ENCODE peak calls at places on chromosomes 12 and 14, in four cellular contexts. E is AG04450, N is Calu3, A is cardiac muscle cell. D is an unnamed sample.

GRCh38 chr14:104087981-104088850 is 2.7 kb downstream of the ASPG start:
- DNase-seq in E (no peak), N (no peak), A (peak; percentile 5), D (no peak)

GRCh38 chr12:34400986-34401658 is 378.8 kb downstream of the ALG10 start:
- DNase-seq in A (no peak), N (no peak), E (no peak), D (no peak)

GRCh38 chr12:15011162-15011561 is 38.3 kb downstream of the PDE6H start:
- DNase-seq in N (no peak), A (no peak), E (no peak), D (no peak)

GRCh38 chr14:61491224-61491623 is 169.8 kb downstream of the PRKCH start:
- DNase-seq in E (no peak), N (peak; percentile 24), A (no peak), D (no peak)

GRCh38 chr14:54570651-54571415 is 3.9 kb downstream of the SAMD4A start:
- DNase-seq in E (peak; percentile 74), N (no peak), A (peak; percentile 68), D (peak; percentile 49)

GRCh38 chr14:64719601-64720000 is 15.4 kb downstream of the PLEKHG3 start:
- DNase-seq in N (no peak), A (no peak), E (no peak), D (no peak)

GRCh38 chr12:41699658-41700057 is 445.0 kb downstream of the GXYLT1 start:
- DNase-seq in N (no peak), E (no peak), A (no peak), D (no peak)

GRCh38 chr14:66401447-66402095 is 84.6 kb upstream of the CCDC196 start:
- DNase-seq in A (peak; percentile 10), E (no peak), N (peak; percentile 13), D (no peak)

GRCh38 chr12:126362964-126363363 is 1297.7 kb downstream of the AACS start:
- DNase-seq in N (no peak), A (no peak), E (no peak), D (no peak)

GRCh38 chr12:49489720-49490119 is 49.1 kb upstream of the KCNH3 start:
- DNase-seq in N (no peak), E (peak; percentile 67), A (peak; percentile 81), D (peak; percentile 11)

GRCh38 chr12:51683763-51684357 is 92.8 kb downstream of the SCN8A start:
- DNase-seq in E (no peak), A (peak; percentile 75), N (no peak), D (peak; percentile 31)

GRCh38 chr14:53619625-53620324 is 336.9 kb downstream of the BMP4 start:
- DNase-seq in E (peak; percentile 43), N (no peak), A (peak; percentile 63), D (peak; percentile 9)

GRCh38 chr12:57456145-57456700 is 1.1 kb downstream of the INHBE start:
- DNase-seq in A (peak; percentile 54), N (peak; percentile 68), E (no peak), D (no peak)

GRCh38 chr12:118332511-118332910 is 40.2 kb downstream of the TAOK3 start:
- DNase-seq in E (no peak), N (no peak), A (peak; percentile 54), D (no peak)

GRCh38 chr12:86675197-86675596 is 419.0 kb upstream of the MGAT4C start:
- DNase-seq in A (no peak), E (no peak), N (no peak), D (no peak)

GRCh38 chr14:90087433-90087832 is 25.6 kb downstream of the KCNK13 start:
- DNase-seq in N (no peak), A (peak; percentile 94), E (peak; percentile 13), D (no peak)

GRCh38 chr14:62431496-62431895 is 613.8 kb downstream of the KCNH5 start:
- DNase-seq in E (no peak), A (no peak), N (no peak), D (no peak)

GRCh38 chr12:121038861-121039654 is at the start of gene OASL:
- DNase-seq in E (no peak), A (peak; percentile 90), N (peak; percentile 67), D (no peak)

GRCh38 chr14:20836668-20837338 is 34.2 kb upstream of the RNASE1 start:
- DNase-seq in E (no peak), A (peak; percentile 70), N (peak; percentile 22), D (no peak)

GRCh38 chr14:105855893-105856675 is 329.7 kb downstream of the TMEM121 start:
- DNase-seq in A (no peak), E (no peak), N (no peak), D (no peak)

GRCh38 chr12:109743076-109743910 is 29.7 kb downstream of the FAM222A start:
- DNase-seq in A (no peak), E (no peak), N (no peak), D (no peak)

GRCh38 chr12:20946732-20947131 is 136.2 kb downstream of the SLCO1B3 start:
- DNase-seq in E (no peak), A (peak; percentile 0), N (no peak), D (no peak)

GRCh38 chr12:89358805-89359204 is 6.5 kb upstream of the DUSP6 start:
- DNase-seq in A (no peak), N (no peak), E (no peak), D (no peak)

GRCh38 chr12:1619599-1619998 is 9.4 kb upstream of the WNT5B start:
- DNase-seq in E (no peak), N (no peak), A (peak; percentile 33), D (no peak)

GRCh38 chr14:103427485-103428443 is 42.5 kb downstream of the MARK3 start:
- DNase-seq in N (no peak), A (peak; percentile 94), E (no peak), D (peak; percentile 31)

GRCh38 chr12:93115646-93116045 is 186.6 kb upstream of the EEA1 start:
- DNase-seq in N (no peak), A (peak; percentile 45), E (no peak), D (no peak)

GRCh38 chr12:130525384-130526172 is 187.9 kb downstream of the PIWIL1 start:
- DNase-seq in A (no peak), E (no peak), N (no peak), D (no peak)

GRCh38 chr12:54786081-54786480 is 68.2 kb upstream of the MUCL1 start:
- DNase-seq in A (no peak), E (no peak), N (no peak), D (no peak)
- TF ChIP-seq CTCF in A (no peak), E (no peak), N (no peak), D (no peak)

GRCh38 chr14:60183724-60184596 is 18.8 kb upstream of the DHRS7 start:
- DNase-seq in E (peak; percentile 46), N (peak; percentile 36), A (peak; percentile 82), D (no peak)

GRCh38 chr14:60184597-60185555 is 19.7 kb upstream of the DHRS7 start:
- DNase-seq in A (peak; percentile 14), N (no peak), E (no peak), D (no peak)

GRCh38 chr14:60188696-60189095 is 23.5 kb upstream of the DHRS7 start:
- DNase-seq in A (no peak), E (no peak), N (no peak), D (no peak)

GRCh38 chr14:60189923-60190840 is 25.0 kb upstream of the DHRS7 start:
- DNase-seq in A (no peak), N (no peak), E (no peak), D (no peak)

GRCh38 chr14:60188115-60188514 is 22.9 kb upstream of the DHRS7 start:
- DNase-seq in E (no peak), A (peak; percentile 15), N (no peak), D (no peak)
- TF ChIP-seq CTCF in E (no peak), A (peak; percentile 9), N (no peak), D (no peak)

DNA sequence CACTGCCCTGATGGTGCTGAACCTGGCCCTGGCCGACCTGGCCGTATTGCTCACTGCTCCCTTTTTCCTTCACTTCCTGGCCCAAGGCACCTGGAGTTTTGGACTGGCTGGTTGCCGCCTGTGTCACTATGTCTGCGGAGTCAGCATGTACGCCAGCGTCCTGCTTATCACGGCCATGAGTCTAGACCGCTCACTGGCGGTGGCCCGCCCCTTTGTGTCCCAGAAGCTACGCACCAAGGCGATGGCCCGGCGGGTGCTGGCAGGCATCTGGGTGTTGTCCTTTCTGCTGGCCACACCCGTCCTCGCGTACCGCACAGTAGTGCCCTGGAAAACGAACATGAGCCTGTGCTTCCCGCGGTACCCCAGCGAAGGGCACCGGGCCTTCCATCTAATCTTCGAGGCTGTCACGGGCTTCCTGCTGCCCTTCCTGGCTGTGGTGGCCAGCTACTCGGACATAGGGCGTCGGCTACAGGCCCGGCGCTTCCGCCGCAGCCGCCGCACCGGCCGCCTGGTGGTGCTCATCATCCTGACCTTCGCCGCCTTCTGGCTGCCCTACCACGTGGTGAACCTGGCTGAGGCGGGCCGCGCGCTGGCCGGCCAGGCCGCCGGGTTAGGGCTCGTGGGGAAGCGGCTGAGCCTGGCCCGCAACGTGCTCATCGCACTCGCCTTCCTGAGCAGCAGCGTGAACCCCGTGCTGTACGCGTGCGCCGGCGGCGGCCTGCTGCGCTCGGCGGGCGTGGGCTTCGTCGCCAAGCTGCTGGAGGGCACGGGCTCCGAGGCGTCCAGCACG is 4.7 kb downstream of the LTB4R start:
- DNase-seq in N (peak; percentile 38), A (peak; percentile 54), E (no peak), D (no peak)
- TF ChIP-seq CTCF in N (no peak), A (peak; percentile 13), E (no peak), D (peak; percentile 12)

DNA sequence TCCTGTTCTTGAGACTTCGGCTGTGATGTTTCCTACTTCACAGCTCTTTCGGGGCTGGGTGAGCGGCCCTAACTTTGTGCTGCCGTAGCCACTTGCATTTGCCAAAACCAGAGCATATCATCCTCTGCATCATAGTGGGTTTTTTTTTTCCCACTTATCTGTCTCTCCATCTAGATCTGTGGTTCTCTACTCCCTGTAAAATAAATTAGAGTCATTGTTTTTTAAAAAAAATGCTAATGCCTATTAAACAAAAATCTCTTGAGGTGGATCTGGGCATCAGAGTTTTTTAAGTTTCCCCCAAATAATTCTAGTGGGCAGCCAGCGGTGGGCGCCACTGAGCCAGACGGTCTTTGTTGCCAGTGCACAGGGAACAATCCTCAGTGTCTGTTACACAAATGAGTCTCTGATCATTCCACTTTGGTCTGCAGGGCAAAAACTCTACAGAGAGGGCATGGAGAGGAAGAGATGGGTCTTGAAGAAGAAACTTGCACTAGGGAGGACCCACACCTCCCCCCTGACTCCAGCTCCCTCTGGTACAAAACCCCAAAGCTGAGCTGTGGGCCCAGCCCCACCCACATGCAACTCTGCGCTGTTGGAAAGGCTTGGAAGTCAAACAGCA is 62.4 kb upstream of the BCL2L14 start:
- DNase-seq in N (no peak), E (no peak), A (peak; percentile 16), D (no peak)
- TF ChIP-seq CTCF in N (peak; percentile 21), E (peak; percentile 24), A (peak; percentile 41), D (peak; percentile 18)

GRCh38 chr12:25557830-25558436 is 4.8 kb upstream of the LMNTD1 start:
- DNase-seq in N (peak; percentile 37), A (peak; percentile 52), E (no peak), D (no peak)
- TF ChIP-seq CTCF in N (no peak), A (peak; percentile 43), E (peak; percentile 50), D (peak; percentile 53)